ENCODE peak calls at places on chromosomes 11 and 22, in ten cellular contexts. T is NCI-H345, B is EH, O is H7, G is heart left ventricle, W is left kidney, M is AG10803, F is AG08396, Z is midbrain, H is mucosa of descending colon. V is an unnamed sample.

GRCh38 chr11:64868904-64869570 is 9.4 kb downstream of the EHD1 start:
- DNase-seq in T (no peak), B (peak), O (peak), G (peak), W (no peak), M (peak), F (peak), Z (no peak), H (no peak), V (no peak)

GRCh38 chr22:34993548-34993947 is 72.4 kb upstream of the ISX start:
- DNase-seq in T (no peak), B (peak), O (no peak), G (no peak), W (no peak), M (peak), F (no peak), Z (no peak), H (no peak), V (no peak)

GRCh38 chr22:40413873-40414272 is 43.5 kb downstream of the SGSM3 start:
- DNase-seq in T (no peak), B (no peak), O (no peak), G (no peak), W (no peak), M (no peak), F (no peak), Z (no peak), H (no peak), V (no peak)

GRCh38 chr22:21761086-21761485 is 25.5 kb upstream of the YPEL1 start:
- DNase-seq in T (no peak), B (no peak), O (no peak), G (no peak), W (no peak), M (no peak), F (peak), Z (no peak), H (no peak), V (no peak)

GRCh38 chr22:20956258-20957117 is 10.6 kb upstream of the AIFM3 start:
- DNase-seq in T (no peak), B (peak), O (peak), G (no peak), W (peak), M (no peak), F (no peak), Z (no peak), H (peak), V (no peak)

GRCh38 chr22:24401824-24402434 is 25.5 kb upstream of the ADORA2A start:
- DNase-seq in T (no peak), B (no peak), O (peak), G (peak), W (no peak), M (no peak), F (no peak), Z (no peak), H (no peak), V (no peak)

GRCh38 chr11:76790251-76790650 is 7.1 kb downstream of the TSKU start:
- DNase-seq in T (no peak), B (no peak), O (no peak), G (peak), W (no peak), M (no peak), F (no peak), Z (no peak), H (no peak), V (no peak)

GRCh38 chr11:8640305-8640932 is 42.0 kb downstream of the TRIM66 start:
- DNase-seq in T (no peak), B (no peak), O (peak), G (no peak), W (no peak), M (no peak), F (no peak), Z (no peak), H (no peak), V (no peak)

GRCh38 chr11:133981156-133981555 is 24.4 kb upstream of the IGSF9B start:
- DNase-seq in T (no peak), B (no peak), O (no peak), G (peak), W (no peak), M (no peak), F (no peak), Z (no peak), H (no peak), V (no peak)

GRCh38 chr22:32587449-32587848 is 112.8 kb downstream of the FBXO7 start:
- DNase-seq in T (no peak), B (no peak), O (no peak), G (peak), W (no peak), M (no peak), F (no peak), Z (no peak), H (no peak), V (no peak)

GRCh38 chr22:38118182-38118581 is 7.7 kb upstream of the BAIAP2L2 start:
- DNase-seq in T (no peak), B (no peak), O (no peak), G (no peak), W (no peak), M (no peak), F (no peak), Z (no peak), H (no peak), V (no peak)